ENCODE peak calls at places on chromosomes 11 and 22, in nine cellular contexts. V, B, W, D, F, P, R, C and J are unnamed samples.

GRCh38 chr11:86230921-86231320 is 13.6 kb upstream of the EED start:
- DNase-seq in V (no peak), B (no peak), W (no peak), D (no peak), F (no peak), P (no peak), R (no peak), C (no peak), J (no peak)

GRCh38 chr11:45053736-45054446 is 92.5 kb upstream of the PRDM11 start:
- DNase-seq in V (no peak), B (no peak), W (no peak), D (no peak), F (no peak), P (no peak), R (no peak), C (no peak), J (no peak)

GRCh38 chr11:96013459-96014213 is 89.7 kb upstream of the MTMR2 start:
- DNase-seq in V (no peak), B (no peak), W (peak), D (no peak), F (no peak), P (no peak), R (no peak), C (no peak), J (no peak)

GRCh38 chr11:86374586-86374985 is at the start of gene CCDC81:
- DNase-seq in V (no peak), B (peak), W (peak), D (no peak), F (peak), P (peak), R (no peak), C (no peak), J (no peak)

GRCh38 chr22:27630754-27631153 is 170.8 kb downstream of the MN1 start:
- DNase-seq in V (no peak), B (no peak), W (no peak), D (no peak), F (no peak), P (no peak), R (no peak), C (no peak), J (peak)

GRCh38 chr22:18978506-18978905 is 42.4 kb upstream of the PRODH start:
- DNase-seq in V (peak), B (no peak), W (no peak), D (no peak), F (no peak), P (no peak), R (no peak), C (no peak), J (peak)

GRCh38 chr11:102306817-102307814 is 10.2 kb upstream of the BIRC3 start:
- DNase-seq in V (no peak), B (no peak), W (no peak), D (no peak), F (no peak), P (no peak), R (peak), C (no peak), J (no peak)

GRCh38 chr22:19902245-19902699 is 39.3 kb upstream of the COMT start:
- DNase-seq in V (no peak), B (no peak), W (peak), D (no peak), F (no peak), P (no peak), R (no peak), C (no peak), J (no peak)

GRCh38 chr11:32005786-32006406 is 85.0 kb upstream of the RCN1 start:
- DNase-seq in V (no peak), B (no peak), W (peak), D (no peak), F (no peak), P (no peak), R (no peak), C (no peak), J (no peak)

GRCh38 chr11:71305041-71305440 is 52.7 kb upstream of the SHANK2 start:
- DNase-seq in V (no peak), B (no peak), W (no peak), D (no peak), F (no peak), P (no peak), R (no peak), C (no peak), J (peak)

GRCh38 chr11:119384332-119384731 is 2.8 kb upstream of the USP2 start:
- DNase-seq in V (no peak), B (no peak), W (no peak), D (no peak), F (no peak), P (no peak), R (no peak), C (no peak), J (no peak)

GRCh38 chr11:9052316-9052715 is 39.1 kb downstream of the SCUBE2 start:
- DNase-seq in V (no peak), B (no peak), W (no peak), D (no peak), F (no peak), P (no peak), R (no peak), C (no peak), J (no peak)

GRCh38 chr11:3641701-3642070 is at the start of gene ART5:
- DNase-seq in V (no peak), B (no peak), W (no peak), D (no peak), F (no peak), P (no peak), R (no peak), C (no peak), J (no peak)

GRCh38 chr11:69364901-69365300 is 70.9 kb downstream of the MYEOV start:
- DNase-seq in V (no peak), B (peak), W (no peak), D (no peak), F (no peak), P (peak), R (no peak), C (no peak), J (no peak)

GRCh38 chr11:6817668-6818067 is 18.2 kb upstream of the OR6A2 start:
- DNase-seq in V (no peak), B (no peak), W (no peak), D (no peak), F (peak), P (no peak), R (no peak), C (no peak), J (no peak)

GRCh38 chr11:85815186-85815911 is 4.4 kb upstream of the SYTL2 start:
- DNase-seq in V (no peak), B (no peak), W (no peak), D (no peak), F (no peak), P (peak), R (no peak), C (no peak), J (no peak)

GRCh38 chr22:39956932-39957664 is 3.1 kb upstream of the TMA7B start:
- DNase-seq in V (no peak), B (no peak), W (no peak), D (no peak), F (no peak), P (no peak), R (no peak), C (no peak), J (no peak)

GRCh38 chr11:29518389-29519174 is 498.2 kb downstream of the KCNA4 start:
- DNase-seq in V (no peak), B (peak), W (no peak), D (no peak), F (peak), P (no peak), R (no peak), C (no peak), J (no peak)

GRCh38 chr22:37184816-37185541 is 3.1 kb downstream of the C1QTNF6 start:
- DNase-seq in V (peak), B (no peak), W (peak), D (no peak), F (no peak), P (no peak), R (no peak), C (no peak), J (peak)

GRCh38 chr22:21807545-21807944 is 59.9 kb downstream of the MAPK1 start:
- DNase-seq in V (no peak), B (peak), W (no peak), D (no peak), F (peak), P (no peak), R (no peak), C (no peak), J (no peak)

GRCh38 chr11:119417726-119418540 is 5.0 kb downstream of the THY1 start:
- DNase-seq in V (no peak), B (peak), W (no peak), D (no peak), F (peak), P (peak), R (no peak), C (peak), J (no peak)

GRCh38 chr11:127470485-127470884 is 469.9 kb upstream of the KIRREL3 start:
- DNase-seq in V (no peak), B (no peak), W (no peak), D (peak), F (no peak), P (no peak), R (no peak), C (no peak), J (no peak)

GRCh38 chr11:70816156-70816678 is 417.9 kb downstream of the CTTN start:
- DNase-seq in V (no peak), B (no peak), W (no peak), D (no peak), F (no peak), P (no peak), R (no peak), C (no peak), J (no peak)

DNA sequence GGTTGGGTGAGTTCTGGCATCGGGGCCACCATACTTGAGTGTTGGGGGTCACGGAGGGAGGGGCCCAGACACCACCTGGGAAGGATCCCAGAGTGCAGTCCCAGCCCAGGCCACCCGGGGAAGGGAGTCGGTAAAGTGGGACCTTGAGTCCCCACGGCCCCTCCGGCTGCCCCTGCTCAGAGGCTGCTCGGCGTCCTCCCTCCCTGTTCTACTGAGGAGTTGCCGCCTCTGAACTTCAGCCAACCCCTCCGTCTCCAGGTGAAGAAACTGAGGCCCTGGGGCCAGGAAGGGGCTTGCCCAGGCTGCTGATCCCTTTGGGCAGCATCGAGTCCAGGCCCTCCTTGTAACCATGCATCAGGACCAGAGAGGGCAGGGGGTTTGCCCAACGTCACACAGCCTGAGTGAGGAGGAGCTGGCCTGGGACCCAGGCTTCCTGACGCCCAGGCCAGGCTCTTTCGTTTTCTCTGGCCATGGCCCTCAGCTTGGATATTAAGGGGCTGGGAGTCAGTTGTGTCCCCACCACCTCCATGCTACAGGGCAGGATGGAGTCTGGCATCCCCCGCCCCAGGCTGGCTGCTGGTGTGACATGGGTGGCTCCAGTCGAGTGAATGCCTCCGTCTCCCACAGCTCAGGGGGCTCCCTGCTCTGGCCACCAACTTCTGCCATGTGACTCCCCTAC is 1.3 kb downstream of the PARVG start:
- DNase-seq in V (peak), B (no peak), W (peak), D (no peak), F (no peak), P (no peak), R (no peak), C (no peak), J (peak)
- TF ChIP-seq CTCF in V (no peak), B (no peak), W (no peak), D (no peak), F (no peak), P (no peak), R (no peak), C (no peak), J (no peak)

DNA sequence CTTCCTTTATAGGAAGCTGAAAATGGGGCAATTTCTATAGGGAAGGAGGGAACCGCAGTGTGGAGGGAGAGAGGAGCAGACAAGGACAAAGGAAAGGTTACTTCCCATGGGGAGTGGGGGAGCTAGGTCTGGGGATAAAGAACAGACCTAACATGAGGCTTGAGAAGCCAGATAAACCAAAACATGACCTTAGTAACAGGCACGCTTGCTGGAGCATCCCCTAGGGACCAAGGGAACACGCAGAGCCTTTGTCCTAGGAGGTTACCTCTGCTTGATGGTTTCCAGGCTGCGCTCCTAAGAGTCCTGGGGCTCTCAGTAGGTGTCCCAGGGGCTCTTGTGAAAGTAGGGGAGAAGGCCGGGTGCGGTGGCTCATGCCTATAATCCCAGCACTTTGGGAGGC is 271.4 kb upstream of the NCAM1 start:
- DNase-seq in V (no peak), B (no peak), W (no peak), D (no peak), F (no peak), P (no peak), R (no peak), C (no peak), J (no peak)
- TF ChIP-seq CTCF in V (no peak), B (no peak), W (no peak), D (no peak), F (no peak), P (no peak), R (no peak), C (no peak), J (no peak)

DNA sequence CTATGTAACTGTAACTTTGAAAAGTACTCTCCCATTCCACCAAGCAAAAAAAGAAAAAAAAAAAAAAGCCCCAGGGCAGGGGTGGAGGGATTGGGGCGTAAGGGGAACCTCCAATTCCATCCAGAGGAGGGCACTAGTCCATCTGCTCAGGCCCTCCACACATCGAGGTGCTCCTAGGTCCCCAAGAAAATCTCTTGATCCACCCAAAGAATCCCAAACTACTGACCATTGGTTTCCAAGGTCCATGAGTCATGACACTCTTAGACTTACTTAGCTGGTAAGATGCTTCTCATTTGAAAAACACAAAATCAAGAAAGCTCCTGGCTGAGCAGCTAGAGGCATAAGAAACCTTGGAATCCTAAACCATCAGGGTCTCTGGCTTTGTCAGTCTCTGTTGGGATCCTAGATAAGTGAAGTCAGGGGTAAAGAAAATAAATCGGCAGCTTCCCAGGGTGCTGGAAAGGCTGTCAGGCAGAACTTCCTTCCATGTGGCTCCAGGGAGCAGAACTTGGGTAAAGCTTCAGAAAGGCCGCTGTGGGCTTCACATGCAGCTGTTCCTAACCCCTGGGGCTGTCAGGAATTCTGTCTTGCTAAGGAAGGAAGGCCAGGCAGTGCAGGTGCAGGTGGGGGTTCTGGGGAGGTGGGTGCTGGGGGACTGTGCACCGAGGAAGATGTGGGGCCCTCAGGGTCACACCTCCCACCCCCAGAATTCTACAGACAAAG is 49.4 kb upstream of the ADA2 start:
- DNase-seq in V (no peak), B (peak), W (peak), D (no peak), F (peak), P (no peak), R (no peak), C (no peak), J (no peak)
- TF ChIP-seq CTCF in V (peak), B (no peak), W (no peak), D (no peak), F (peak), P (no peak), R (no peak), C (no peak), J (peak)

GRCh38 chr22:43745783-43746356 is 66.2 kb downstream of the EFCAB6 start:
- DNase-seq in V (no peak), B (no peak), W (no peak), D (no peak), F (no peak), P (no peak), R (no peak), C (no peak), J (no peak)

GRCh38 chr22:43742551-43742950 is 69.6 kb downstream of the EFCAB6 start:
- DNase-seq in V (no peak), B (no peak), W (no peak), D (no peak), F (no peak), P (no peak), R (no peak), C (no peak), J (no peak)

GRCh38 chr22:43740587-43741270 is 71.4 kb downstream of the EFCAB6 start:
- DNase-seq in V (no peak), B (no peak), W (no peak), D (no peak), F (no peak), P (no peak), R (no peak), C (no peak), J (no peak)

GRCh38 chr22:43743929-43744643 is 68.0 kb downstream of the EFCAB6 start:
- DNase-seq in V (no peak), B (no peak), W (no peak), D (no peak), F (no peak), P (no peak), R (no peak), C (no peak), J (no peak)

GRCh38 chr22:43743131-43743530 is 69.0 kb downstream of the EFCAB6 start:
- DNase-seq in V (no peak), B (no peak), W (no peak), D (no peak), F (no peak), P (no peak), R (no peak), C (no peak), J (no peak)
- TF ChIP-seq CTCF in V (no peak), B (no peak), W (no peak), D (no peak), F (peak), P (no peak), R (no peak), C (peak), J (peak)

GRCh38 chr11:13352711-13353110 is 75.1 kb downstream of the BMAL1 start:
- DNase-seq in V (no peak), B (no peak), W (no peak), D (no peak), F (no peak), P (no peak), R (no peak), C (no peak), J (no peak)

GRCh38 chr11:13358871-13359270 is 81.3 kb downstream of the BMAL1 start:
- DNase-seq in V (no peak), B (no peak), W (no peak), D (no peak), F (no peak), P (peak), R (no peak), C (no peak), J (no peak)

GRCh38 chr11:13357232-13357631 is 79.6 kb downstream of the BMAL1 start:
- DNase-seq in V (no peak), B (no peak), W (no peak), D (no peak), F (no peak), P (no peak), R (no peak), C (no peak), J (no peak)

GRCh38 chr11:13355191-13355590 is 77.6 kb downstream of the BMAL1 start:
- DNase-seq in V (no peak), B (no peak), W (no peak), D (no peak), F (no peak), P (no peak), R (no peak), C (no peak), J (no peak)

DNA sequence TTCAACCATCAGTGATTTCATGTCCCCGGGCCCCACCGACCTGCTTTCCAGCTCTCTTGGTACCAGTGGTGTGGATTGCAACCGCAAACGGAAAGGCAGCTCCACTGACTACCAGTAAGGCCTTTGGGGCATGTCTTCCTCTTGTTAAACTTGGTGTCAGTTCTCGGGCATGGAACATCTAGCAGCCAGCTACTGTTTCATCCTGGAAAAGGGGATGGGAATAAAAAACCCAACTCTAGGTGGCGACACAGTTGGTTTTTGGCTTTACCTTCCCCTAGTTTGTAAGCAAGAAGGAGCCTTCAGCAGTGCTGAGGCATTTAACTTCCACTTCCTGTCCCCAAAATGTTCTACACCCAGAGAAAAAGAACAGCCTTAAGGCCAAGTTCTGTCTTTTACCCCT is 76.7 kb downstream of the BMAL1 start:
- DNase-seq in V (no peak), B (peak), W (no peak), D (no peak), F (peak), P (peak), R (no peak), C (no peak), J (no peak)
- TF ChIP-seq CTCF in V (peak), B (peak), W (no peak), D (no peak), F (peak), P (peak), R (no peak), C (peak), J (peak)

GRCh38 chr11:116644948-116645305 is 127.9 kb downstream of the BUD13 start:
- DNase-seq in V (no peak), B (no peak), W (no peak), D (no peak), F (no peak), P (no peak), R (no peak), C (no peak), J (no peak)
- TF ChIP-seq CTCF in V (no peak), B (no peak), W (no peak), D (no peak), F (no peak), P (no peak), R (no peak), C (no peak), J (no peak)

DNA sequence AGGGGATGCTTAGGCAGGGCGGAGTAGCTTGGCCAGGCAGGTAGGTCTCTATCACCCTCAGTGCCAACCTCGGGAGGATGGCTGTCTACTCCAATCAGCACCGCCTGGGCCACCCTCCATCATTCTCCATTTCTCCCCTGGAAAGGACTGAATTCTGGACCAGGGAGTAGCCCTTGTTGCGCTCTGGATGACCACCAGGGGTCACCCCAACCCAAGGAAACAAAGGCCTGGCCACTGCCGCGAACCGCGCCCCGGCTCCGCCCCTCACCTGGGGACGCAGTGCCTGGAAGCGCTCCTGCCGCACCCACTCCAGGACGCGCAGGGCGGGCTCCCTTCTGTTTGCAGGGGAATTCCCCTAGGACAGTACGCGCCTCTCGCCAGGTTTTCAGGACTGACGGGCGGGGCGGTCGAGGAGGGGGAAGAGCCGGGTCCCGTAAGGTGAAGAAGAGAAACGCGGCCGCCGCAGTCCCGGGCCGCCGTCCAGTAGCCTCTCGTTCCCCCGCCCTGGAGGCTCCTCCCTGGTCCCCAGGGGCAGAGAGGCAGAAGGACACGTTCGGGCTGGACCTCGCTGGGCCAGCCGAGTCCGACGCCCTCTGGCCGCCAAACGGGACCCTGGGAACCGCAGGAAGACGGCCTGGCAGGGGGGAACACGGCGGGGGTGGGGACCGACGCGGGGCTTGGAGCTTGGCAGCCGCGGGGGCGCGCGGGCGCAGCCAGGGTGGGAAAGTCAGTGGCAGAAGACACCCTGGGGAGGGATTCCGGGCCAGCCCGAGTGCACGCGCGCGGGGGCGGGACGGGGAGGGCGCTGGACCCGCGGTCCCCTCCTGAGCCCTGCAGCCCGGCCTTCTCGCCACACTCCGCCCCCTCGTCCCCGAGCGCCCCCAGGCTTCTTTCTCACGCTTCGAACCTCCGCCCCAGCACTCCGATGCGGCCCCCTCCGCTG is 7.1 kb downstream of the SCN4B start:
- DNase-seq in V (peak), B (peak), W (peak), D (peak), F (peak), P (peak), R (peak), C (no peak), J (no peak)
- TF ChIP-seq CTCF in V (peak), B (peak), W (peak), D (peak), F (peak), P (peak), R (peak), C (peak), J (peak)